ENCODE peak calls at places on chromosome 21, in nine cellular contexts. T is lower leg skin, K is A549, S is HFF-Myc, P is HAP-1, Y is PC-3, E is IMR-90, H is HCT116, I is psoas muscle. L is an unnamed sample.
A peak's percentile ranks its signal among the peaks of the same experiment; 100 is the strongest.

GRCh38 chr21:44817914-44818635 is at the start of gene SUMO3:
- DNase-seq in E (peak; percentile 76), K (peak; percentile 74), T (peak; percentile 75), S (no peak), I (peak; percentile 86), Y (peak; percentile 94), P (peak; percentile 69), H (no peak), L (peak; percentile 97)

GRCh38 chr21:27802816-27803475 is 836.1 kb upstream of the ADAMTS5 start:
- DNase-seq in E (peak; percentile 31), T (peak; percentile 15), P (no peak), Y (peak; percentile 70), I (no peak), S (no peak), K (peak; percentile 16), H (no peak), L (peak; percentile 36)

GRCh38 chr21:21897275-21897883 is 899.2 kb downstream of the NCAM2 start:
- DNase-seq in K (no peak), P (no peak), E (no peak), T (no peak), H (no peak), S (no peak), Y (peak; percentile 73), I (no peak), L (no peak)

GRCh38 chr21:41361053-41361785 is 608 bp upstream of the MX2 start:
- DNase-seq in P (no peak), Y (no peak), K (no peak), S (no peak), H (no peak), T (no peak), E (no peak), I (no peak), L (no peak)

GRCh38 chr21:38920631-38921398 is 115.1 kb downstream of the ETS2 start:
- DNase-seq in K (peak; percentile 18), S (peak; percentile 44), E (peak; percentile 72), Y (peak; percentile 78), H (no peak), I (no peak), P (no peak), T (no peak), L (no peak)

GRCh38 chr21:41064325-41064724 is 103.6 kb upstream of the BACE2 start:
- DNase-seq in I (peak; percentile 35), H (no peak), S (no peak), T (no peak), Y (no peak), P (no peak), K (no peak), E (no peak), L (no peak)

GRCh38 chr21:26909972-26910371 is 56.9 kb downstream of the ADAMTS5 start:
- DNase-seq in T (no peak), I (no peak), Y (peak; percentile 25), S (no peak), P (peak; percentile 88), E (no peak), K (no peak), H (no peak), L (no peak)

GRCh38 chr21:23016617-23017016 is 2018.4 kb downstream of the NCAM2 start:
- DNase-seq in I (no peak), Y (peak; percentile 62), H (no peak), S (no peak), T (no peak), E (no peak), K (peak; percentile 0), P (no peak), L (no peak)

GRCh38 chr21:29248124-29248523 is 50.6 kb upstream of the BACH1 start:
- DNase-seq in H (no peak), P (no peak), T (no peak), S (no peak), E (peak; percentile 35), I (no peak), K (no peak), Y (no peak), L (no peak)

GRCh38 chr21:39103689-39104088 is 79.6 kb downstream of the PSMG1 start:
- DNase-seq in H (no peak), K (no peak), I (no peak), E (peak; percentile 67), T (no peak), Y (no peak), S (no peak), P (no peak), L (no peak)

DNA sequence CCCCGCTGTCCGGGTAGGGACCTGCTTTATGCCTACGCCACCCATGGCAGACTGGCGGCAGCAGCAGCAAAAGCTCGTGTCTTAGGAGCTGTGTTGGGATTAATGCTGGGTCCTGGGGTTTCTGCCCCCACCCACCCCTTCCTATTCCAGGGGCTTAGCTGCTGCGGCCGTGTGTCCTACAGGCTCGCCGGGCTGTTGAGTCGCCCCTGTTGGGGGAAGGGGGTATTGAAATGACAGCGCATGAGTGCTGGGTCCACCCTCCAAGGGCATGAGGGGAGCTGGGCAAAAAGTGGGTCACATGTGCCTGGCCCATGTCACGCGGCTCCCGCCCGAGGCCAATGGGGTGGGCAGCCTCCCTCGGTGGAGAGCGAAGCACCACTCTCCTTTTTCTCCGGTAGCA is 118.3 kb upstream of the COL6A1 start:
- DNase-seq in Y (no peak), P (no peak), E (no peak), H (no peak), K (no peak), T (no peak), I (no peak), S (no peak), L (no peak)
- H3K4me3 ChIP-seq in Y (no peak overlapping the region), P (no peak overlapping the region), E (no peak overlapping the region), H (no peak overlapping the region), K (no peak overlapping the region), T (no peak overlapping the region), I (no peak overlapping the region), S (no peak overlapping the region), L (no peak overlapping the region)

GRCh38 chr21:42424848-42425602 is 21.3 kb downstream of the UBASH3A start:
- DNase-seq in T (no peak), H (no peak), P (no peak), Y (no peak), S (no peak), K (no peak), I (no peak), E (no peak), L (no peak)

GRCh38 chr21:42423685-42424084 is 20.0 kb downstream of the UBASH3A start:
- DNase-seq in K (no peak), H (no peak), T (no peak), Y (no peak), P (no peak), I (no peak), S (no peak), E (no peak), L (no peak)

GRCh38 chr21:42425603-42425985 is 21.9 kb downstream of the UBASH3A start:
- DNase-seq in H (no peak), E (no peak), K (no peak), S (no peak), Y (no peak), I (no peak), P (no peak), T (no peak), L (no peak)

GRCh38 chr21:42421018-42421793 is 17.5 kb downstream of the UBASH3A start:
- DNase-seq in P (no peak), E (no peak), S (no peak), T (no peak), Y (no peak), H (no peak), I (no peak), K (no peak), L (no peak)

DNA sequence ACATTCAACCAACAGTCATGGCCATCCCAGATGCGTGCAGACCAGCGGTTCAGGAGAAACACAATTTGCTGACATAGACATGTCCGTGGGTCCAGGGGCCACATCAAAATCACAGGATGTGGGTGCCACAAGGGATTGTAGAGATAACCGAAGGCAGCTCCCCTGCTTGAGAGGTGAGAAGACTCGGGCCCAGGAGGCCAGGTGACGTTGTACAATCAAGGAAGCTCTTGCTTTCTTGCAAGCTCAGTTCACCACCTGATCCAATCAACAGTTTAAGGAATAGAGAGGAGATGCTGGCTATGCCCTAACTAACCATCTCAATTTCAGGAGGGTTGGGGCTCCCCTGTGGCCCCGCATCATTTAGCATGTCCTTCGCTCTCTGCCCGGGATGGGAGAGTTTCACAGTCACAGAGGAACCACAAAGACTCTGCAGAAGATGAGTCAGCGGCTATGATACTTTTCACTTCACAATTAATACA is 19.5 kb downstream of the UBASH3A start:
- DNase-seq in H (no peak), I (no peak), Y (no peak), T (no peak), P (no peak), K (no peak), S (no peak), E (no peak), L (no peak)
- H3K4me3 ChIP-seq in H (no peak overlapping the region), I (no peak overlapping the region), Y (no peak overlapping the region), T (no peak overlapping the region), P (no peak overlapping the region), K (no peak overlapping the region), S (no peak overlapping the region), E (no peak overlapping the region), L (no peak overlapping the region)

GRCh38 chr21:32056791-32057190 is 184.0 kb downstream of the HUNK start:
- DNase-seq in P (no peak), H (no peak), Y (no peak), E (no peak), S (no peak), K (no peak), I (no peak), T (no peak), L (no peak)

GRCh38 chr21:32064511-32064910 is 191.7 kb downstream of the HUNK start:
- DNase-seq in P (no peak), H (no peak), K (no peak), I (no peak), Y (no peak), T (no peak), E (no peak), S (no peak), L (no peak)

GRCh38 chr21:32065654-32066053 is 192.8 kb downstream of the HUNK start:
- DNase-seq in T (no peak), E (no peak), P (no peak), K (no peak), I (no peak), Y (no peak), S (no peak), H (no peak), L (no peak)

GRCh38 chr21:32062591-32063227 is 189.9 kb downstream of the HUNK start:
- DNase-seq in K (no peak), E (no peak), S (no peak), I (no peak), P (no peak), H (no peak), Y (no peak), T (no peak), L (no peak)

GRCh38 chr21:32061755-32062154 is 188.9 kb downstream of the HUNK start:
- DNase-seq in T (no peak), K (no peak), H (no peak), E (no peak), S (no peak), Y (no peak), I (no peak), P (no peak), L (no peak)
- H3K4me3 ChIP-seq in T (no peak overlapping the region), K (no peak overlapping the region), H (no peak overlapping the region), E (no peak overlapping the region), S (no peak overlapping the region), Y (no peak overlapping the region), I (no peak overlapping the region), P (no peak overlapping the region), L (no peak overlapping the region)

DNA sequence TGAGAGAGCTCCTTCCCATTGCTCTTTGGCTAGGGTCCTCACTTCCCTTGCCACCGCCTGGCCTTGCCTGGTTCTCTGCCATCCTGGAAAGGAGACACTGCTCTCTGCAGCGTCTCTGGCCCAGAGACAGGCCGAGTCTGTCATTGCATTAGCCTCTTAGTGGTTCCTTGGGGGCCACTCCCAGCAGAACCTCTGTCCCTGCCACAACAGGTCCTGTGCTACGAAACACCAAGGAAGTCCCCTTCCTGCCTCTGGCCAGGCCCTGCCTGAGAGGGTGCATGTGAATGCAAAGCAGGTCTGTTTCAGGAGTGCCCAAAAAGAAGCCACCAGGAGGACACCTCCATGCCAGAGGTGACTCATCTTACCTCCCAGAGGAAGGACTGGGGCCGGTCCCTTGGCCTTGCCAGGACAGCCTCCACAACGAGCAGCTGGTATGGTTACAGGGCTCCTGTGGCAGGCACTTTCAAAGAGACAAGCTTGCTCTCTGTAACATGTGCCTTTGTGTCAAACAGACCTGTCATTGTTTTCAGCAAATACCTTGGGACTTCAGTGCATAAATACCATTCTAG is 59.6 kb downstream of the VPS26C start:
- DNase-seq in K (no peak), S (no peak), H (peak; percentile 59), P (no peak), I (peak; percentile 61), T (no peak), E (no peak), Y (peak; percentile 47), L (no peak)
- H3K4me3 ChIP-seq in K (no peak overlapping the region), S (no peak overlapping the region), H (no peak overlapping the region), P (no peak overlapping the region), I (peak overlapping the region; percentile 58), T (no peak overlapping the region), E (no peak overlapping the region), Y (no peak overlapping the region), L (no peak overlapping the region)

L was measured in K562.